ENCODE peak calls at places on chromosome 1, in five cellular contexts. N is NCI-H2081; Q is effector memory CD8-positive, alpha-beta T cell; H is HuH-7; P is T-helper 2 cell. G is an unnamed sample.

GRCh38 chr1:219900201-219900600 is 28.2 kb downstream of the SLC30A10 start:
- DNase-seq in N (no peak), Q (no peak), H (no peak), P (no peak), G (no peak)

GRCh38 chr1:34657849-34658248 is 97.0 kb upstream of the GJB5 start:
- DNase-seq in N (no peak), Q (no peak), H (no peak), P (no peak), G (no peak)

GRCh38 chr1:151277249-151277648 is 4.8 kb upstream of the ZNF687 start:
- DNase-seq in N (no peak), Q (no peak), H (no peak), P (no peak), G (no peak)

GRCh38 chr1:27138368-27138767 is 16.6 kb downstream of the SLC9A1 start:
- DNase-seq in N (no peak), Q (no peak), H (no peak), P (no peak), G (no peak)

GRCh38 chr1:20184997-20185833 is 681 bp upstream of the UBXN10 start:
- DNase-seq in N (no peak), Q (peak; percentile 53), H (no peak), P (peak; percentile 79), G (no peak)

GRCh38 chr1:116764466-116764896 is 10.3 kb downstream of the CD2 start:
- DNase-seq in N (no peak), Q (no peak), H (no peak), P (peak; percentile 73), G (no peak)

GRCh38 chr1:2921970-2922686 is 99.1 kb upstream of the ACTRT2 start:
- DNase-seq in N (no peak), Q (peak; percentile 9), H (peak; percentile 50), P (no peak), G (no peak)

GRCh38 chr1:156081174-156082110 is 823 bp downstream of the MEX3A start:
- DNase-seq in N (no peak), Q (no peak), H (no peak), P (no peak), G (no peak)

GRCh38 chr1:37765937-37766664 is 1.2 kb upstream of the EPHA10 start:
- DNase-seq in N (peak; percentile 59), Q (no peak), H (no peak), P (no peak), G (no peak)

GRCh38 chr1:26784023-26784871 is 3.5 kb upstream of the PIGV start:
- DNase-seq in N (no peak), Q (no peak), H (peak; percentile 84), P (no peak), G (peak; percentile 79)